ENCODE peak calls at places on chromosomes 2 and 18, in five cellular contexts. Q, L, Y, W and P are unnamed samples.

GRCh38 chr2:96642564-96643350 is at the start of gene FER1L5:
- DNase-seq in Y (peak; percentile 41), Q (no peak), W (no peak), L (no peak), P (no peak)

GRCh38 chr2:64467463-64467843 is 13.5 kb downstream of the LGALSL start:
- DNase-seq in Y (no peak), Q (no peak), W (no peak), L (no peak), P (no peak)

GRCh38 chr2:177396630-177397460 is 4.3 kb downstream of the AGPS start:
- DNase-seq in Q (no peak), L (no peak), Y (peak; percentile 56), W (no peak), P (no peak)

GRCh38 chr2:157587576-157587975 is 41.1 kb downstream of the ACVR1C start:
- DNase-seq in Y (no peak), W (no peak), Q (no peak), L (no peak), P (no peak)

GRCh38 chr2:230614913-230615332 is 97.7 kb upstream of the CAB39 start:
- DNase-seq in Q (peak; percentile 70), L (peak; percentile 52), W (no peak), Y (no peak), P (no peak)

GRCh38 chr18:79905389-79905911 is 46.0 kb downstream of the SLC66A2 start:
- DNase-seq in Y (no peak), Q (peak; percentile 37), W (no peak), L (no peak), P (no peak)

GRCh38 chr2:44362207-44363015 is 664 bp downstream of the CAMKMT start:
- DNase-seq in Q (peak; percentile 26), W (peak; percentile 44), Y (peak; percentile 45), L (peak; percentile 57), P (no peak)

GRCh38 chr2:191691016-191691725 is 13.2 kb downstream of the NABP1 start:
- DNase-seq in L (peak; percentile 64), Y (peak; percentile 79), Q (peak; percentile 70), W (peak; percentile 45), P (no peak)

GRCh38 chr2:170533156-170533555 is 182.0 kb upstream of the SP5 start:
- DNase-seq in Q (no peak), L (no peak), W (no peak), Y (no peak), P (no peak)

GRCh38 chr2:97911210-97911921 is 84.4 kb downstream of the TMEM131 start:
- DNase-seq in W (no peak), L (no peak), Y (peak; percentile 25), Q (peak; percentile 41), P (no peak)

GRCh38 chr18:36035253-36035652 is 32.1 kb downstream of the RPRD1A start:
- DNase-seq in W (no peak), Q (no peak), Y (no peak), L (no peak), P (no peak)

GRCh38 chr2:128499367-128500135 is 180.9 kb upstream of the HS6ST1 start:
- DNase-seq in Q (no peak), W (no peak), Y (no peak), L (no peak), P (no peak)